ENCODE peak calls at places on chromosomes 4 and X, in eight cellular contexts. N is cardiac muscle cell, W is psoas muscle, I is A673, Y is ovary, F is fibroblast of lung, T is breast epithelium, U is SK-N-SH. C is an unnamed sample.

GRCh38 chr4:140098481-140099132 is 55.4 kb downstream of the MAML3 start:
- DNase-seq in N (peak; percentile 85), W (no peak), T (no peak), U (no peak), I (peak; percentile 40), Y (no peak), F (peak; percentile 87), C (no peak)

GRCh38 chrX:120561634-120562568 is 1.1 kb upstream of the CUL4B start:
- DNase-seq in T (no peak), N (no peak), Y (no peak), F (no peak), I (no peak), W (no peak), U (no peak), C (peak; percentile 1)

GRCh38 chrX:54807524-54808108 is at the start of gene MAGED2:
- DNase-seq in Y (peak; percentile 74), U (peak; percentile 62), I (peak; percentile 53), F (peak; percentile 34), T (no peak), W (peak; percentile 58), N (peak; percentile 60), C (peak; percentile 47)

GRCh38 chrX:46912098-46912672 is at the start of gene JADE3:
- DNase-seq in T (peak; percentile 43), W (peak; percentile 71), F (peak; percentile 75), I (peak; percentile 84), U (peak; percentile 87), Y (peak; percentile 81), N (peak; percentile 84), C (peak; percentile 61)

GRCh38 chrX:17606211-17606610 is 131.1 kb upstream of the SCML1 start:
- DNase-seq in W (no peak), Y (no peak), I (no peak), T (no peak), N (no peak), U (no peak), F (peak; percentile 56), C (no peak)

GRCh38 chrX:7334253-7334935 is 186.4 kb upstream of the PUDP start:
- DNase-seq in F (peak; percentile 86), T (no peak), Y (no peak), N (peak; percentile 45), W (no peak), I (no peak), U (no peak), C (no peak)

GRCh38 chrX:47743504-47743903 is 84.5 kb upstream of the UXT start:
- DNase-seq in W (no peak), F (peak; percentile 26), T (no peak), N (peak; percentile 73), I (no peak), Y (no peak), U (no peak), C (no peak)

GRCh38 chr4:148292596-148293175 is 149.5 kb downstream of the NR3C2 start:
- DNase-seq in W (no peak), N (no peak), T (no peak), Y (no peak), U (no peak), I (no peak), F (no peak), C (no peak)

GRCh38 chrX:10631416-10632145 is 11.2 kb upstream of the MID1 start:
- DNase-seq in F (no peak), T (no peak), U (no peak), I (no peak), Y (no peak), N (no peak), W (no peak), C (no peak)

GRCh38 chr4:147964519-147964918 is 232.6 kb downstream of the ARHGAP10 start:
- DNase-seq in Y (no peak), N (no peak), I (no peak), W (no peak), F (no peak), T (no peak), U (no peak), C (no peak)

GRCh38 chr4:119692001-119692400 is 63.4 kb upstream of the PDE5A start:
- DNase-seq in U (no peak), N (no peak), Y (no peak), W (no peak), I (no peak), F (peak; percentile 54), T (no peak), C (no peak)

GRCh38 chr4:77092832-77093800 is 17.3 kb upstream of the CCNI start:
- DNase-seq in N (peak; percentile 55), I (peak; percentile 20), F (peak; percentile 68), W (no peak), U (no peak), Y (no peak), T (no peak), C (no peak)

GRCh38 chrX:130071611-130072349 is 38.5 kb downstream of the ELF4 start:
- DNase-seq in F (no peak), W (no peak), N (no peak), T (no peak), I (no peak), Y (no peak), U (no peak), C (no peak)

GRCh38 chrX:55340896-55341433 is 76.2 kb upstream of the PAGE3 start:
- DNase-seq in T (no peak), I (no peak), N (no peak), Y (no peak), W (no peak), U (no peak), F (no peak), C (no peak)

GRCh38 chr4:46994007-46994405 is 625 bp upstream of the GABRA4 start:
- DNase-seq in Y (no peak), U (no peak), I (no peak), W (no peak), F (peak; percentile 2), N (no peak), T (no peak), C (no peak)

GRCh38 chr4:53962516-53963225 is 101.7 kb downstream of the CHIC2 start:
- DNase-seq in I (no peak), F (peak; percentile 96), Y (no peak), W (no peak), U (peak; percentile 43), N (peak; percentile 65), T (no peak), C (peak; percentile 62)

GRCh38 chrX:129984196-129984962 is 1.9 kb downstream of the BCORL1 start:
- DNase-seq in T (no peak), U (peak; percentile 86), I (no peak), F (peak; percentile 3), W (peak; percentile 66), N (peak; percentile 21), Y (peak; percentile 60), C (peak; percentile 54)

GRCh38 chr4:121698119-121698732 is 1.4 kb upstream of the ANXA5 start:
- DNase-seq in W (peak; percentile 64), F (no peak), N (peak; percentile 65), I (no peak), T (no peak), Y (peak; percentile 44), U (no peak), C (peak; percentile 65)

DNA sequence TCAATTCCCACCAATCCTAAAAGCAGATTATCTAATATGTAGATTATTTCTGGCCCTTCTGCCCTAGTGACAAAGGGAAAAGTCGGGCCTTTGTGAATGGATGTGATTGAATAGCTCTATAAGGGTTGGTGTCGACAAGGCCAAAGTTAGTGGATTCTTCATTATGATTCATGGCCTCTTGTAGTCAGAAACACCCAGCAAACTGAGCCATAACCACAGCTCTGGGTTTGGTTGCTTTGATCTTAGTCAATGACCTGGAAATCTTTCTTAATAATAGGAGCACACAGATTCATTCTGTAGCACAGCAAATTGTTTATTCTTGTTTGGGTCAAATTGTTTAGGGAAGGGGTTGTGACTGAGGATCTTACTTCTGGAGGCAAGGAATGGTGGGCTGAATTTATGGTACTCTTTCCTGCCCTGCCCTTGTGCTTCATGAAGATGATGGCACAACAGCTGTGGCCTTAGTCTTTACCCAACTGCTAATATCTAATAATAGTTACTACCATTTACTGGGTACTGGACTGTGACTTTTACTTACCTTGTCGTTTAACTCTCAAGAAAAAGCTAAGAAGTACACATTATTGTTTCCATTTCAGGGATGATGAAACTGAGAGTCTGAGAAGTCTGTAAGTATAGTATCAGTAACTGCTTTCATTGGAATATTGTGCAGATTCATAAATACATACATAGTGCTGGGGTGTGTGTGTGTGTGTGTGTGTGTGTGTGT is 74.0 kb downstream of the AFF2 start:
- DNase-seq in U (no peak), F (peak; percentile 61), W (no peak), T (no peak), Y (no peak), N (no peak), I (no peak), C (no peak)
- H3K4me1 ChIP-seq in U (no peaks in the 10 kb centered on the region), F (no peaks in the 10 kb centered on the region), W (no peaks in the 10 kb centered on the region), T (no peaks in the 10 kb centered on the region), Y (no peaks in the 10 kb centered on the region), N (no peaks in the 10 kb centered on the region), I (no peaks in the 10 kb centered on the region), C (no peaks in the 10 kb centered on the region)

DNA sequence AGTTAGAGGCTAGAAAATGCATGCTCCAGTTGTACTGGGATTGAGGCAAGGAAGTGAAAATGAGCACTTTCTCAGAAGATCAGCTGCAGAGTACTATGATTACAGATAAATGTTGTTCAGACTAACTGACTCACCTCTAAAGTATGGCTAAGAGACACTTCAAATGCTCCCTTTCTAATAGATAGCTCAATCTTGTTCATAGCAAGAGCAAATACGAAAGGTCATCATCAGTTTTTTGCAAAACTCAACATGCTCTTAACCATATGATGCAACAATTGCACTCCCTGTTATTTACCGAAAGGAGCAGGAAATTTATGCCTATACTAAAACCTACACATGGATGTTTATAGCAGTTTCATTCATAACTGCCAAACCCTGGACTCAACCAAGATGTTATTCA is 838.4 kb upstream of the INTU start:
- DNase-seq in T (no peak), U (no peak), F (peak; percentile 68), Y (no peak), W (no peak), I (no peak), N (peak; percentile 51), C (no peak)
- H3K27ac ChIP-seq in T (no peak overlapping the region), U (no peak overlapping the region), F (no peak overlapping the region), Y (no peak overlapping the region), W (no peak overlapping the region), I (no peak overlapping the region), N (no peak overlapping the region), C (no peak overlapping the region)

DNA sequence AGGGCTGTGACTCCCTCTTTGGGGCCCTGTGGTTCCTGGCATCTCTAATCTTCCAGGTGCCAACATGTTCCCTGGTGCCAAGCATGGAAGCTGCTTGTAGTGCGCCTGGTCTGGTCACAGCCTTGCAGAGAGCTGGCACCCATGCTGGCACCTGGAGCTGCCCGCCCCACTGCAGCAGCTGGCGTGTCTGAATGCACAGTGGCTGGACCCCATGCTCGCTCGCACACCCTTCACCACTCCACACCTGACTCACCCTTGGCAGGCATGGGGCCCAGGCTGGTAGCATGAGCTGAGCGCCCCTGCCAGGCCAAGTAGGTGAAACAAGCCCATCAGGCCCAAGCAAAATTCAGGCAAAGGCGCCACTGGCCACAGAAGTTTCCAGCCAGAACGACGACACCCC is 119.1 kb downstream of the DNAAF6 start:
- DNase-seq in I (no peak), U (no peak), T (no peak), F (no peak), W (no peak), N (no peak), Y (no peak), C (no peak)
- H3K4me3 ChIP-seq in I (no peak overlapping the region), U (no peak overlapping the region), T (no peak overlapping the region), F (no peak overlapping the region), W (no peak overlapping the region), N (no peak overlapping the region), Y (no peak overlapping the region), C (no peak overlapping the region)

GRCh38 chr4:185363251-185363650 is 32.5 kb downstream of the LRP2BP start:
- DNase-seq in Y (no peak), I (no peak), U (no peak), T (no peak), W (no peak), F (no peak), N (no peak), C (no peak)
- H3K4me1 ChIP-seq in Y (no peaks in the 10 kb centered on the region), I (no peaks in the 10 kb centered on the region), U (peaks cover 15% of the 10 kb centered on the region), T (no peaks in the 10 kb centered on the region), W (no peaks in the 10 kb centered on the region), F (peaks cover 3% of the 10 kb centered on the region), N (no peaks in the 10 kb centered on the region), C (no peaks in the 10 kb centered on the region)